ENCODE peak calls at places on chromosome 11, in eight cellular contexts. C, L, P, M, T, A, W and Q are unnamed samples.

GRCh38 chr11:73198677-73199076 is 19.4 kb upstream of the P2RY2 start:
- DNase-seq in C (no peak), L (no peak), P (no peak), M (no peak), T (no peak), A (no peak), W (peak), Q (peak)

GRCh38 chr11:121063728-121064127 is 37.3 kb upstream of the TECTA start:
- DNase-seq in C (no peak), L (no peak), P (no peak), M (no peak), T (no peak), A (no peak), W (no peak), Q (no peak)

GRCh38 chr11:116828632-116829524 is 829 bp upstream of the APOC3 start:
- DNase-seq in C (no peak), L (no peak), P (no peak), M (no peak), T (no peak), A (no peak), W (peak), Q (no peak)

GRCh38 chr11:120337896-120338840 is 2.0 kb downstream of the ARHGEF12 start:
- DNase-seq in C (no peak), L (no peak), P (no peak), M (no peak), T (peak), A (no peak), W (no peak), Q (no peak)

GRCh38 chr11:31160504-31161422 is 208.8 kb downstream of the DCDC1 start:
- DNase-seq in C (no peak), L (no peak), P (no peak), M (no peak), T (no peak), A (no peak), W (no peak), Q (no peak)

GRCh38 chr11:2943711-2944118 is 14.5 kb upstream of the PHLDA2 start:
- DNase-seq in C (no peak), L (no peak), P (no peak), M (no peak), T (no peak), A (no peak), W (peak), Q (no peak)

GRCh38 chr11:16613401-16614381 is 124.8 kb upstream of the C11orf58 start:
- DNase-seq in C (peak), L (peak), P (peak), M (peak), T (peak), A (peak), W (peak), Q (peak)

GRCh38 chr11:18749681-18750319 is 23.8 kb upstream of the IGSF22 start:
- DNase-seq in C (no peak), L (no peak), P (peak), M (no peak), T (peak), A (no peak), W (no peak), Q (peak)

GRCh38 chr11:72589802-72590761 is 84.1 kb downstream of the PDE2A start:
- DNase-seq in C (peak), L (peak), P (no peak), M (peak), T (no peak), A (peak), W (peak), Q (no peak)

GRCh38 chr11:64996710-64997380 is at the start of gene BATF2:
- DNase-seq in C (no peak), L (no peak), P (peak), M (peak), T (peak), A (no peak), W (peak), Q (peak)

GRCh38 chr11:70400643-70401042 is 2.3 kb downstream of the CTTN start:
- DNase-seq in C (no peak), L (no peak), P (no peak), M (no peak), T (no peak), A (peak), W (no peak), Q (no peak)